ENCODE peak calls at places on chromosomes 5 and 9, in six cellular contexts. One of them, this sample, is unnamed.

GRCh38 chr9:99905833-99906402 is 536 bp upstream of the STX17 start:
- DNase-seq in head of caudate nucleus: no peak
- DNase-seq in NCI-H526: peak; percentile 27
- DNase-seq in MCF 10A: peak; percentile 11
- DNase-seq in GDM1: no peak
- DNase-seq in T1000: no peak
- DNase-seq in this sample: peak; percentile 13

GRCh38 chr5:9686211-9686610 is 56.1 kb upstream of the TAS2R1 start:
- DNase-seq in head of caudate nucleus: no peak
- DNase-seq in NCI-H526: no peak
- DNase-seq in MCF 10A: no peak
- DNase-seq in GDM1: no peak
- DNase-seq in T1000: no peak
- DNase-seq in this sample: no peak

GRCh38 chr5:55101556-55102276 is 730 bp upstream of the GZMA start:
- DNase-seq in head of caudate nucleus: no peak
- DNase-seq in NCI-H526: no peak
- DNase-seq in MCF 10A: no peak
- DNase-seq in GDM1: no peak
- DNase-seq in T1000: no peak
- DNase-seq in this sample: no peak

GRCh38 chr5:1737790-1738405 is 61.7 kb downstream of the MRPL36 start:
- DNase-seq in head of caudate nucleus: no peak
- DNase-seq in NCI-H526: no peak
- DNase-seq in MCF 10A: peak; percentile 55
- DNase-seq in GDM1: no peak
- DNase-seq in T1000: no peak
- DNase-seq in this sample: no peak

GRCh38 chr9:119959846-119960545 is 590.8 kb upstream of the BRINP1 start:
- DNase-seq in head of caudate nucleus: no peak
- DNase-seq in NCI-H526: no peak
- DNase-seq in MCF 10A: no peak
- DNase-seq in GDM1: no peak
- DNase-seq in T1000: no peak
- DNase-seq in this sample: peak; percentile 88

GRCh38 chr5:75601996-75602395 is 9.3 kb upstream of the ANKDD1B start:
- DNase-seq in head of caudate nucleus: no peak
- DNase-seq in NCI-H526: no peak
- DNase-seq in MCF 10A: no peak
- DNase-seq in GDM1: no peak
- DNase-seq in T1000: peak; percentile 76
- DNase-seq in this sample: no peak

GRCh38 chr5:100520348-100520747 is 14.8 kb upstream of the FAM174A start:
- DNase-seq in head of caudate nucleus: no peak
- DNase-seq in NCI-H526: no peak
- DNase-seq in MCF 10A: peak; percentile 32
- DNase-seq in GDM1: no peak
- DNase-seq in T1000: no peak
- DNase-seq in this sample: no peak

GRCh38 chr5:136190904-136191303 is 2.1 kb downstream of the SMIM32 start:
- DNase-seq in head of caudate nucleus: no peak
- DNase-seq in NCI-H526: no peak
- DNase-seq in MCF 10A: no peak
- DNase-seq in GDM1: no peak
- DNase-seq in T1000: no peak
- DNase-seq in this sample: no peak

GRCh38 chr5:56055287-56055686 is 60.5 kb upstream of the IL6ST start:
- DNase-seq in head of caudate nucleus: no peak
- DNase-seq in NCI-H526: no peak
- DNase-seq in MCF 10A: no peak
- DNase-seq in GDM1: no peak
- DNase-seq in T1000: no peak
- DNase-seq in this sample: no peak

GRCh38 chr5:86500947-86501346 is 116.8 kb upstream of the COX7C start:
- DNase-seq in head of caudate nucleus: no peak
- DNase-seq in NCI-H526: no peak
- DNase-seq in MCF 10A: peak; percentile 14
- DNase-seq in GDM1: no peak
- DNase-seq in T1000: no peak
- DNase-seq in this sample: no peak

GRCh38 chr9:76593011-76593347 is 134.0 kb downstream of the GCNT1 start:
- DNase-seq in head of caudate nucleus: no peak
- DNase-seq in NCI-H526: no peak
- DNase-seq in MCF 10A: no peak
- DNase-seq in GDM1: no peak
- DNase-seq in T1000: no peak
- DNase-seq in this sample: no peak

GRCh38 chr9:22405869-22406659 is 40.6 kb upstream of the DMRTA1 start:
- DNase-seq in head of caudate nucleus: no peak
- DNase-seq in NCI-H526: no peak
- DNase-seq in MCF 10A: no peak
- DNase-seq in GDM1: no peak
- DNase-seq in T1000: no peak
- DNase-seq in this sample: no peak

GRCh38 chr9:137817236-137818200 is 60.1 kb upstream of the CACNA1B start:
- DNase-seq in head of caudate nucleus: no peak
- DNase-seq in NCI-H526: no peak
- DNase-seq in MCF 10A: no peak
- DNase-seq in GDM1: no peak
- DNase-seq in T1000: no peak
- DNase-seq in this sample: no peak

GRCh38 chr5:93649234-93649900 is 66.3 kb downstream of the NR2F1 start:
- DNase-seq in head of caudate nucleus: no peak
- DNase-seq in NCI-H526: no peak
- DNase-seq in MCF 10A: no peak
- DNase-seq in GDM1: no peak
- DNase-seq in T1000: no peak
- DNase-seq in this sample: peak; percentile 66

GRCh38 chr5:111869681-111870080 is 112.7 kb upstream of the NREP start:
- DNase-seq in head of caudate nucleus: no peak
- DNase-seq in NCI-H526: no peak
- DNase-seq in MCF 10A: no peak
- DNase-seq in GDM1: no peak
- DNase-seq in T1000: no peak
- DNase-seq in this sample: no peak

GRCh38 chr9:33884856-33885701 is 68.1 kb downstream of the UBE2R2 start:
- DNase-seq in head of caudate nucleus: no peak
- DNase-seq in NCI-H526: no peak
- DNase-seq in MCF 10A: peak; percentile 46
- DNase-seq in GDM1: no peak
- DNase-seq in T1000: no peak
- DNase-seq in this sample: peak; percentile 50

GRCh38 chr9:90842984-90843383 is 41.4 kb downstream of the SYK start:
- DNase-seq in head of caudate nucleus: no peak
- DNase-seq in NCI-H526: no peak
- DNase-seq in MCF 10A: no peak
- DNase-seq in GDM1: peak; percentile 54
- DNase-seq in T1000: no peak
- DNase-seq in this sample: no peak

GRCh38 chr9:137407590-137408300 is 15.2 kb downstream of the EXD3 start:
- DNase-seq in head of caudate nucleus: no peak
- DNase-seq in NCI-H526: no peak
- DNase-seq in MCF 10A: no peak
- DNase-seq in GDM1: no peak
- DNase-seq in T1000: no peak
- DNase-seq in this sample: peak; percentile 45

GRCh38 chr9:87793292-87793691 is 67.4 kb downstream of the CTSL start:
- DNase-seq in head of caudate nucleus: no peak
- DNase-seq in NCI-H526: no peak
- DNase-seq in MCF 10A: peak; percentile 96
- DNase-seq in GDM1: no peak
- DNase-seq in T1000: no peak
- DNase-seq in this sample: no peak

GRCh38 chr9:85658716-85659115 is 83.0 kb downstream of the AGTPBP1 start:
- DNase-seq in head of caudate nucleus: no peak
- DNase-seq in NCI-H526: no peak
- DNase-seq in MCF 10A: no peak
- DNase-seq in GDM1: no peak
- DNase-seq in T1000: no peak
- DNase-seq in this sample: no peak

GRCh38 chr5:14932902-14933475 is 61.4 kb upstream of the ANKH start:
- DNase-seq in head of caudate nucleus: no peak
- DNase-seq in NCI-H526: no peak
- DNase-seq in MCF 10A: no peak
- DNase-seq in GDM1: no peak
- DNase-seq in T1000: no peak
- DNase-seq in this sample: no peak